ENCODE peak calls at places on chromosomes 16 and 17, in five cellular contexts. One of them, this sample, is unnamed.

GRCh38 chr16:58027341-58028167 is 2.0 kb downstream of the MMP15 start:
- DNase-seq in 8988T: peak
- DNase-seq in fibroblast of the aortic adventitia: no peak
- DNase-seq in T-helper 2 cell: no peak
- DNase-seq in activated CD8-positive, alpha-beta memory T cell treated with anti-CD3 and anti-CD28 coated beads, Interleukin-2, amount 50 U/mL, for 4 hours: no peak
- DNase-seq in this sample: peak

GRCh38 chr16:87851601-87852000 is 17.7 kb downstream of the SLC7A5 start:
- DNase-seq in 8988T: no peak
- DNase-seq in fibroblast of the aortic adventitia: no peak
- DNase-seq in T-helper 2 cell: no peak
- DNase-seq in activated CD8-positive, alpha-beta memory T cell treated with anti-CD3 and anti-CD28 coated beads, Interleukin-2, amount 50 U/mL, for 4 hours: no peak
- DNase-seq in this sample: no peak

GRCh38 chr16:86995456-86995855 is 321.7 kb downstream of the C16orf95 start:
- DNase-seq in 8988T: no peak
- DNase-seq in fibroblast of the aortic adventitia: no peak
- DNase-seq in T-helper 2 cell: no peak
- DNase-seq in activated CD8-positive, alpha-beta memory T cell treated with anti-CD3 and anti-CD28 coated beads, Interleukin-2, amount 50 U/mL, for 4 hours: no peak
- DNase-seq in this sample: no peak

GRCh38 chr17:76548378-76549214 is 8.8 kb downstream of the PRCD start:
- DNase-seq in 8988T: no peak
- DNase-seq in fibroblast of the aortic adventitia: no peak
- DNase-seq in T-helper 2 cell: no peak
- DNase-seq in activated CD8-positive, alpha-beta memory T cell treated with anti-CD3 and anti-CD28 coated beads, Interleukin-2, amount 50 U/mL, for 4 hours: no peak
- DNase-seq in this sample: no peak

GRCh38 chr17:81285179-81285878 is 9.8 kb downstream of the SLC38A10 start:
- DNase-seq in 8988T: no peak
- DNase-seq in fibroblast of the aortic adventitia: peak
- DNase-seq in T-helper 2 cell: peak
- DNase-seq in activated CD8-positive, alpha-beta memory T cell treated with anti-CD3 and anti-CD28 coated beads, Interleukin-2, amount 50 U/mL, for 4 hours: peak
- DNase-seq in this sample: peak

GRCh38 chr17:73491648-73492047 is 152.6 kb downstream of the SDK2 start:
- DNase-seq in 8988T: no peak
- DNase-seq in fibroblast of the aortic adventitia: no peak
- DNase-seq in T-helper 2 cell: no peak
- DNase-seq in activated CD8-positive, alpha-beta memory T cell treated with anti-CD3 and anti-CD28 coated beads, Interleukin-2, amount 50 U/mL, for 4 hours: no peak
- DNase-seq in this sample: no peak

GRCh38 chr17:66691644-66692500 is 143.0 kb upstream of the CACNG5 start:
- DNase-seq in 8988T: no peak
- DNase-seq in fibroblast of the aortic adventitia: peak
- DNase-seq in T-helper 2 cell: no peak
- DNase-seq in activated CD8-positive, alpha-beta memory T cell treated with anti-CD3 and anti-CD28 coated beads, Interleukin-2, amount 50 U/mL, for 4 hours: no peak
- DNase-seq in this sample: peak

GRCh38 chr17:74922694-74923537 is at the start of gene USH1G:
- DNase-seq in 8988T: no peak
- DNase-seq in fibroblast of the aortic adventitia: no peak
- DNase-seq in T-helper 2 cell: no peak
- DNase-seq in activated CD8-positive, alpha-beta memory T cell treated with anti-CD3 and anti-CD28 coated beads, Interleukin-2, amount 50 U/mL, for 4 hours: peak
- DNase-seq in this sample: no peak

GRCh38 chr17:81341347-81342061 is 46.4 kb upstream of the SLC38A10 start:
- DNase-seq in 8988T: no peak
- DNase-seq in fibroblast of the aortic adventitia: no peak
- DNase-seq in T-helper 2 cell: no peak
- DNase-seq in activated CD8-positive, alpha-beta memory T cell treated with anti-CD3 and anti-CD28 coated beads, Interleukin-2, amount 50 U/mL, for 4 hours: no peak
- DNase-seq in this sample: no peak

GRCh38 chr17:78322858-78323455 is 36.9 kb downstream of the SOCS3 start:
- DNase-seq in 8988T: no peak
- DNase-seq in fibroblast of the aortic adventitia: no peak
- DNase-seq in T-helper 2 cell: no peak
- DNase-seq in activated CD8-positive, alpha-beta memory T cell treated with anti-CD3 and anti-CD28 coated beads, Interleukin-2, amount 50 U/mL, for 4 hours: no peak
- DNase-seq in this sample: peak

GRCh38 chr16:19859166-19859565 is 25.5 kb downstream of the GPRC5B start:
- DNase-seq in 8988T: no peak
- DNase-seq in fibroblast of the aortic adventitia: no peak
- DNase-seq in T-helper 2 cell: no peak
- DNase-seq in activated CD8-positive, alpha-beta memory T cell treated with anti-CD3 and anti-CD28 coated beads, Interleukin-2, amount 50 U/mL, for 4 hours: no peak
- DNase-seq in this sample: no peak

GRCh38 chr17:65123757-65124675 is 13.2 kb upstream of the RGS9 start:
- DNase-seq in 8988T: no peak
- DNase-seq in fibroblast of the aortic adventitia: peak
- DNase-seq in T-helper 2 cell: no peak
- DNase-seq in activated CD8-positive, alpha-beta memory T cell treated with anti-CD3 and anti-CD28 coated beads, Interleukin-2, amount 50 U/mL, for 4 hours: no peak
- DNase-seq in this sample: no peak

GRCh38 chr16:89020068-89020924 is 43.3 kb upstream of the CBFA2T3 start:
- DNase-seq in 8988T: no peak
- DNase-seq in fibroblast of the aortic adventitia: no peak
- DNase-seq in T-helper 2 cell: no peak
- DNase-seq in activated CD8-positive, alpha-beta memory T cell treated with anti-CD3 and anti-CD28 coated beads, Interleukin-2, amount 50 U/mL, for 4 hours: no peak
- DNase-seq in this sample: no peak

GRCh38 chr16:56357291-56357764 is 68.0 kb downstream of the AMFR start:
- DNase-seq in 8988T: no peak
- DNase-seq in fibroblast of the aortic adventitia: peak
- DNase-seq in T-helper 2 cell: no peak
- DNase-seq in activated CD8-positive, alpha-beta memory T cell treated with anti-CD3 and anti-CD28 coated beads, Interleukin-2, amount 50 U/mL, for 4 hours: peak
- DNase-seq in this sample: peak

GRCh38 chr16:86651013-86651627 is 72.8 kb downstream of the FOXL1 start:
- DNase-seq in 8988T: no peak
- DNase-seq in fibroblast of the aortic adventitia: no peak
- DNase-seq in T-helper 2 cell: no peak
- DNase-seq in activated CD8-positive, alpha-beta memory T cell treated with anti-CD3 and anti-CD28 coated beads, Interleukin-2, amount 50 U/mL, for 4 hours: no peak
- DNase-seq in this sample: no peak

GRCh38 chr16:4443271-4443670 is 17.6 kb downstream of the DNAJA3 start:
- DNase-seq in 8988T: no peak
- DNase-seq in fibroblast of the aortic adventitia: no peak
- DNase-seq in T-helper 2 cell: no peak
- DNase-seq in activated CD8-positive, alpha-beta memory T cell treated with anti-CD3 and anti-CD28 coated beads, Interleukin-2, amount 50 U/mL, for 4 hours: no peak
- DNase-seq in this sample: no peak

GRCh38 chr17:59618894-59619312 is 792 bp upstream of the CLTC start:
- DNase-seq in 8988T: no peak
- DNase-seq in fibroblast of the aortic adventitia: no peak
- DNase-seq in T-helper 2 cell: no peak
- DNase-seq in activated CD8-positive, alpha-beta memory T cell treated with anti-CD3 and anti-CD28 coated beads, Interleukin-2, amount 50 U/mL, for 4 hours: no peak
- DNase-seq in this sample: peak

GRCh38 chr16:17312100-17312732 is 158.5 kb downstream of the XYLT1 start:
- DNase-seq in 8988T: no peak
- DNase-seq in fibroblast of the aortic adventitia: no peak
- DNase-seq in T-helper 2 cell: no peak
- DNase-seq in activated CD8-positive, alpha-beta memory T cell treated with anti-CD3 and anti-CD28 coated beads, Interleukin-2, amount 50 U/mL, for 4 hours: peak
- DNase-seq in this sample: no peak

GRCh38 chr16:69150146-69150865 is 17.9 kb downstream of the UTP4 start:
- DNase-seq in 8988T: peak
- DNase-seq in fibroblast of the aortic adventitia: peak
- DNase-seq in T-helper 2 cell: peak
- DNase-seq in activated CD8-positive, alpha-beta memory T cell treated with anti-CD3 and anti-CD28 coated beads, Interleukin-2, amount 50 U/mL, for 4 hours: peak
- DNase-seq in this sample: peak

GRCh38 chr16:81607805-81608514 is 163.4 kb downstream of the CMIP start:
- DNase-seq in 8988T: no peak
- DNase-seq in fibroblast of the aortic adventitia: no peak
- DNase-seq in T-helper 2 cell: no peak
- DNase-seq in activated CD8-positive, alpha-beta memory T cell treated with anti-CD3 and anti-CD28 coated beads, Interleukin-2, amount 50 U/mL, for 4 hours: no peak
- DNase-seq in this sample: no peak

GRCh38 chr16:10368984-10369551 is 16.8 kb upstream of the ATF7IP2 start:
- DNase-seq in 8988T: no peak
- DNase-seq in fibroblast of the aortic adventitia: no peak
- DNase-seq in T-helper 2 cell: no peak
- DNase-seq in activated CD8-positive, alpha-beta memory T cell treated with anti-CD3 and anti-CD28 coated beads, Interleukin-2, amount 50 U/mL, for 4 hours: no peak
- DNase-seq in this sample: peak

GRCh38 chr17:2706911-2707510 is 4.6 kb downstream of the CLUH start:
- DNase-seq in 8988T: no peak
- DNase-seq in fibroblast of the aortic adventitia: no peak
- DNase-seq in T-helper 2 cell: no peak
- DNase-seq in activated CD8-positive, alpha-beta memory T cell treated with anti-CD3 and anti-CD28 coated beads, Interleukin-2, amount 50 U/mL, for 4 hours: no peak
- DNase-seq in this sample: no peak

GRCh38 chr17:71666047-71666446 is 454.8 kb upstream of the SOX9 start:
- DNase-seq in 8988T: no peak
- DNase-seq in fibroblast of the aortic adventitia: no peak
- DNase-seq in T-helper 2 cell: no peak
- DNase-seq in activated CD8-positive, alpha-beta memory T cell treated with anti-CD3 and anti-CD28 coated beads, Interleukin-2, amount 50 U/mL, for 4 hours: no peak
- DNase-seq in this sample: no peak

GRCh38 chr17:40115101-40115436 is 6.7 kb upstream of the MSL1 start:
- DNase-seq in 8988T: no peak
- DNase-seq in fibroblast of the aortic adventitia: no peak
- DNase-seq in T-helper 2 cell: no peak
- DNase-seq in activated CD8-positive, alpha-beta memory T cell treated with anti-CD3 and anti-CD28 coated beads, Interleukin-2, amount 50 U/mL, for 4 hours: no peak
- DNase-seq in this sample: no peak

GRCh38 chr17:11928436-11928835 is 68.8 kb downstream of the ZNF18 start:
- DNase-seq in 8988T: no peak
- DNase-seq in fibroblast of the aortic adventitia: no peak
- DNase-seq in T-helper 2 cell: no peak
- DNase-seq in activated CD8-positive, alpha-beta memory T cell treated with anti-CD3 and anti-CD28 coated beads, Interleukin-2, amount 50 U/mL, for 4 hours: no peak
- DNase-seq in this sample: no peak

GRCh38 chr16:68421076-68421475 is 27.2 kb downstream of the SMPD3 start:
- DNase-seq in 8988T: no peak
- DNase-seq in fibroblast of the aortic adventitia: no peak
- DNase-seq in T-helper 2 cell: no peak
- DNase-seq in activated CD8-positive, alpha-beta memory T cell treated with anti-CD3 and anti-CD28 coated beads, Interleukin-2, amount 50 U/mL, for 4 hours: no peak
- DNase-seq in this sample: no peak

GRCh38 chr17:64064331-64064730 is 43.9 kb upstream of the ICAM2 start:
- DNase-seq in 8988T: no peak
- DNase-seq in fibroblast of the aortic adventitia: no peak
- DNase-seq in T-helper 2 cell: no peak
- DNase-seq in activated CD8-positive, alpha-beta memory T cell treated with anti-CD3 and anti-CD28 coated beads, Interleukin-2, amount 50 U/mL, for 4 hours: no peak
- DNase-seq in this sample: no peak

GRCh38 chr17:49108318-49108717 is 24.3 kb upstream of the B4GALNT2 start:
- DNase-seq in 8988T: no peak
- DNase-seq in fibroblast of the aortic adventitia: peak
- DNase-seq in T-helper 2 cell: no peak
- DNase-seq in activated CD8-positive, alpha-beta memory T cell treated with anti-CD3 and anti-CD28 coated beads, Interleukin-2, amount 50 U/mL, for 4 hours: no peak
- DNase-seq in this sample: peak

GRCh38 chr17:6072157-6072556 is 2.0 kb downstream of the WSCD1 start:
- DNase-seq in 8988T: peak
- DNase-seq in fibroblast of the aortic adventitia: no peak
- DNase-seq in T-helper 2 cell: no peak
- DNase-seq in activated CD8-positive, alpha-beta memory T cell treated with anti-CD3 and anti-CD28 coated beads, Interleukin-2, amount 50 U/mL, for 4 hours: no peak
- DNase-seq in this sample: no peak

GRCh38 chr17:76528156-76528527 is 9.4 kb downstream of the CYGB start:
- DNase-seq in 8988T: no peak
- DNase-seq in fibroblast of the aortic adventitia: no peak
- DNase-seq in T-helper 2 cell: no peak
- DNase-seq in activated CD8-positive, alpha-beta memory T cell treated with anti-CD3 and anti-CD28 coated beads, Interleukin-2, amount 50 U/mL, for 4 hours: no peak
- DNase-seq in this sample: no peak

GRCh38 chr16:11361043-11361442 is 15.8 kb downstream of the RMI2 start:
- DNase-seq in 8988T: no peak
- DNase-seq in fibroblast of the aortic adventitia: peak
- DNase-seq in T-helper 2 cell: no peak
- DNase-seq in activated CD8-positive, alpha-beta memory T cell treated with anti-CD3 and anti-CD28 coated beads, Interleukin-2, amount 50 U/mL, for 4 hours: no peak
- DNase-seq in this sample: no peak

GRCh38 chr16:47492428-47493357 is 31.6 kb downstream of the PHKB start:
- DNase-seq in 8988T: no peak
- DNase-seq in fibroblast of the aortic adventitia: peak
- DNase-seq in T-helper 2 cell: no peak
- DNase-seq in activated CD8-positive, alpha-beta memory T cell treated with anti-CD3 and anti-CD28 coated beads, Interleukin-2, amount 50 U/mL, for 4 hours: no peak
- DNase-seq in this sample: peak

GRCh38 chr17:47995241-47995935 is 24.5 kb downstream of the CDK5RAP3 start:
- DNase-seq in 8988T: no peak
- DNase-seq in fibroblast of the aortic adventitia: no peak
- DNase-seq in T-helper 2 cell: no peak
- DNase-seq in activated CD8-positive, alpha-beta memory T cell treated with anti-CD3 and anti-CD28 coated beads, Interleukin-2, amount 50 U/mL, for 4 hours: no peak
- DNase-seq in this sample: no peak

GRCh38 chr17:41772218-41772585 is 14.3 kb downstream of the JUP start:
- DNase-seq in 8988T: no peak
- DNase-seq in fibroblast of the aortic adventitia: no peak
- DNase-seq in T-helper 2 cell: no peak
- DNase-seq in activated CD8-positive, alpha-beta memory T cell treated with anti-CD3 and anti-CD28 coated beads, Interleukin-2, amount 50 U/mL, for 4 hours: no peak
- DNase-seq in this sample: no peak

GRCh38 chr17:81066072-81066471 is 31.1 kb downstream of the BAIAP2 start:
- DNase-seq in 8988T: no peak
- DNase-seq in fibroblast of the aortic adventitia: no peak
- DNase-seq in T-helper 2 cell: no peak
- DNase-seq in activated CD8-positive, alpha-beta memory T cell treated with anti-CD3 and anti-CD28 coated beads, Interleukin-2, amount 50 U/mL, for 4 hours: no peak
- DNase-seq in this sample: no peak

GRCh38 chr17:64278614-64279013 is 15.6 kb upstream of the TEX2 start:
- DNase-seq in 8988T: no peak
- DNase-seq in fibroblast of the aortic adventitia: peak
- DNase-seq in T-helper 2 cell: no peak
- DNase-seq in activated CD8-positive, alpha-beta memory T cell treated with anti-CD3 and anti-CD28 coated beads, Interleukin-2, amount 50 U/mL, for 4 hours: no peak
- DNase-seq in this sample: peak

GRCh38 chr16:90022209-90023077 is 3.2 kb upstream of the DBNDD1 start:
- DNase-seq in 8988T: peak
- DNase-seq in fibroblast of the aortic adventitia: peak
- DNase-seq in T-helper 2 cell: peak
- DNase-seq in activated CD8-positive, alpha-beta memory T cell treated with anti-CD3 and anti-CD28 coated beads, Interleukin-2, amount 50 U/mL, for 4 hours: peak
- DNase-seq in this sample: peak

GRCh38 chr17:62895650-62896301 is 70.3 kb upstream of the TANC2 start:
- DNase-seq in 8988T: no peak
- DNase-seq in fibroblast of the aortic adventitia: no peak
- DNase-seq in T-helper 2 cell: no peak
- DNase-seq in activated CD8-positive, alpha-beta memory T cell treated with anti-CD3 and anti-CD28 coated beads, Interleukin-2, amount 50 U/mL, for 4 hours: no peak
- DNase-seq in this sample: no peak

GRCh38 chr17:18040287-18040858 is 1.2 kb downstream of the GID4 start:
- DNase-seq in 8988T: no peak
- DNase-seq in fibroblast of the aortic adventitia: no peak
- DNase-seq in T-helper 2 cell: no peak
- DNase-seq in activated CD8-positive, alpha-beta memory T cell treated with anti-CD3 and anti-CD28 coated beads, Interleukin-2, amount 50 U/mL, for 4 hours: no peak
- DNase-seq in this sample: no peak

GRCh38 chr17:8071496-8071895 is 16.0 kb downstream of the ALOX12B start:
- DNase-seq in 8988T: no peak
- DNase-seq in fibroblast of the aortic adventitia: no peak
- DNase-seq in T-helper 2 cell: no peak
- DNase-seq in activated CD8-positive, alpha-beta memory T cell treated with anti-CD3 and anti-CD28 coated beads, Interleukin-2, amount 50 U/mL, for 4 hours: no peak
- DNase-seq in this sample: no peak